ENCODE peak calls at places on chromosome 14, in five cellular contexts. A, D, U, N and B are unnamed samples.

GRCh38 chr14:76762617-76763361 is 1.5 kb downstream of the VASH1 start:
- DNase-seq in U (no peak), D (no peak), A (no peak), N (no peak), B (no peak)

GRCh38 chr14:70988452-70988851 is 81.2 kb downstream of the PCNX1 start:
- DNase-seq in A (no peak), D (no peak), U (no peak), N (no peak), B (no peak)

GRCh38 chr14:95163132-95163531 is 5.8 kb upstream of the DICER1 start:
- DNase-seq in A (no peak), D (no peak), U (no peak), N (no peak), B (no peak)

GRCh38 chr14:104781271-104782077 is 14.1 kb downstream of the AKT1 start:
- DNase-seq in D (no peak), N (no peak), U (no peak), A (no peak), B (no peak)

GRCh38 chr14:68548194-68549056 is 244.4 kb downstream of the ZFP36L1 start:
- DNase-seq in U (no peak), A (no peak), N (peak; percentile 96), D (peak; percentile 99), B (no peak)

GRCh38 chr14:92973265-92973797 is 50.4 kb downstream of the CHGA start:
- DNase-seq in D (peak; percentile 56), N (no peak), U (peak; percentile 83), A (peak; percentile 23), B (peak; percentile 39)

GRCh38 chr14:95424533-95424932 is 91.9 kb downstream of the SYNE3 start:
- DNase-seq in N (no peak), A (no peak), D (peak; percentile 89), U (no peak), B (no peak)

GRCh38 chr14:105128059-105128458 is 40.5 kb downstream of the JAG2 start:
- DNase-seq in U (no peak), A (no peak), N (no peak), D (no peak), B (no peak)

GRCh38 chr14:80426686-80427085 is 215.4 kb upstream of the DIO2 start:
- DNase-seq in N (no peak), A (no peak), U (no peak), D (peak; percentile 47), B (no peak)

GRCh38 chr14:65517635-65518542 is 105.4 kb downstream of the FUT8 start:
- DNase-seq in D (no peak), U (no peak), A (no peak), N (no peak), B (no peak)

GRCh38 chr14:99441157-99441870 is 39.3 kb downstream of the SETD3 start:
- DNase-seq in U (no peak), A (peak; percentile 18), N (no peak), D (no peak), B (no peak)

GRCh38 chr14:99437706-99438105 is 43.0 kb downstream of the SETD3 start:
- DNase-seq in D (no peak), A (no peak), N (no peak), U (no peak), B (no peak)

GRCh38 chr14:99441918-99442317 is 38.7 kb downstream of the SETD3 start:
- DNase-seq in D (no peak), A (no peak), N (no peak), U (no peak), B (no peak)

GRCh38 chr14:99436247-99437180 is 44.1 kb downstream of the SETD3 start:
- DNase-seq in U (no peak), A (no peak), D (no peak), N (no peak), B (no peak)

DNA sequence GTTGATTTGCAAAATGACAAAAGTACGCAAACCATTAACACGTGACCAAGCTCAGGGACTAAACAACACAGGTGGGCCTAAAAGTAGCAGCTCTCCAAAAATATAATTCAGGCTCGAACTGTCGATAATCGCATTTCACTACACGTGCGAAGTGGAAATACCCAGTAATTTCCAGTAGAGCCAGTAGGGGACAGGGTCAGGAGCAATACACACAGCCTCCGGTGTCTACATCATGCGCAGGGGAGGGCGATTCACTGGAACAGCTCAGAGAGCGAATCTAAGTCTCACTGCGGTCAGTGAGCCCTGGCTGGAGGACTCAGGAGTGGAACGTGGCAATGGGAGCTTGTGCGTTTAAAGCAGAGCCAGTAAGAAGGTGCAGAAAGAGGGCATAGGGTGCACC is 40.4 kb downstream of the SETD3 start:
- DNase-seq in U (no peak), D (no peak), N (no peak), A (no peak), B (no peak)
- TF ChIP-seq CTCF in U (no peak), D (no peak), N (no peak), A (no peak), B (peak; percentile 16)

GRCh38 chr14:75751291-75751690 is 90.2 kb downstream of the TTLL5 start:
- DNase-seq in D (no peak), U (no peak), A (no peak), N (no peak), B (no peak)
- H3K4me3 ChIP-seq in D (no peak overlapping the region), U (no peak overlapping the region), A (no peak overlapping the region), N (no peak overlapping the region), B (no peak overlapping the region)

DNA sequence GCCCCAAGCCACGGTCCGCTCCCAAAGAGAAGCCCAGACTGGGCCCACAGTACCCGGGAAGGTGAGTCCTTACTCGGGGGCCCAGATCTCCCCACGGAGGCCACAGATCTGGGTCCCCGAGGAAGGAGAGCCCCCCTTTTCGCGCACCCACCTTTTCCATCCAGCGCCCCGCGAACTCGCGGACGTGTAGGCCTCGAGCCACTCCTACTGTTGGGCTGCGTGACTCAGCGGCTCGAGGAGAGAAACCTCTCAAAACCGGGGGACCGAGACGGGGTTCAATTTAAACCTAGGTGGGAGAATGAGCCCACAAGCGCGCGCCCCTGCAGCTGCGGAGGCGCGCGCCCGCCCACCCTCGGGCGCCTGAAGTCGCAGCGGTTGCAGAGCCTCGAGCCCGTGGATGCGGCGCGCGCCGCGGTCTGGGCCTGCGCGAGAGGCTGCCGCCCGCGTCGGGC is 6.3 kb downstream of the SIX6 start:
- DNase-seq in A (no peak), U (no peak), D (no peak), N (no peak), B (no peak)
- TF ChIP-seq CTCF in A (no peak), U (no peak), D (no peak), N (no peak), B (no peak)

GRCh38 chr14:42269234-42269633 is 662.6 kb downstream of the LRFN5 start:
- DNase-seq in N (no peak), D (no peak), U (no peak), A (no peak), B (no peak)
- H3K4me3 ChIP-seq in N (no peak overlapping the region), D (no peak overlapping the region), U (no peak overlapping the region), A (no peak overlapping the region), B (no peak overlapping the region)

GRCh38 chr14:61898568-61898967 is 136.3 kb downstream of the SNAPC1 start:
- DNase-seq in A (no peak), D (no peak), N (no peak), U (no peak), B (no peak)

GRCh38 chr14:61891251-61891650 is 129.0 kb downstream of the SNAPC1 start:
- DNase-seq in D (peak; percentile 4), U (no peak), N (no peak), A (no peak), B (peak; percentile 6)

GRCh38 chr14:61891810-61892209 is 129.6 kb downstream of the SNAPC1 start:
- DNase-seq in U (no peak), D (no peak), A (no peak), N (no peak), B (no peak)

GRCh38 chr14:61893371-61893940 is 131.2 kb downstream of the SNAPC1 start:
- DNase-seq in N (no peak), A (no peak), U (no peak), D (no peak), B (no peak)

GRCh38 chr14:61894452-61895077 is 132.3 kb downstream of the SNAPC1 start:
- DNase-seq in A (peak; percentile 41), U (no peak), N (peak; percentile 16), D (peak; percentile 73), B (peak; percentile 12)
- TF ChIP-seq CTCF in A (peak; percentile 70), U (peak; percentile 37), N (peak; percentile 82), D (peak; percentile 79), B (peak; percentile 88)

GRCh38 chr14:50985124-50985815 is 41.0 kb upstream of the PYGL start:
- DNase-seq in D (peak; percentile 11), N (no peak), U (no peak), A (no peak), B (no peak)
- H3K4me3 ChIP-seq in D (no peak overlapping the region), N (no peak overlapping the region), U (no peak overlapping the region), A (no peak overlapping the region), B (no peak overlapping the region)

GRCh38 chr14:60272177-60272576 is 23.2 kb downstream of the PPM1A start:
- DNase-seq in D (no peak), N (no peak), A (no peak), U (no peak), B (no peak)

GRCh38 chr14:60265163-60265562 is 16.1 kb downstream of the PPM1A start:
- DNase-seq in N (no peak), U (no peak), D (no peak), A (no peak), B (no peak)

DNA sequence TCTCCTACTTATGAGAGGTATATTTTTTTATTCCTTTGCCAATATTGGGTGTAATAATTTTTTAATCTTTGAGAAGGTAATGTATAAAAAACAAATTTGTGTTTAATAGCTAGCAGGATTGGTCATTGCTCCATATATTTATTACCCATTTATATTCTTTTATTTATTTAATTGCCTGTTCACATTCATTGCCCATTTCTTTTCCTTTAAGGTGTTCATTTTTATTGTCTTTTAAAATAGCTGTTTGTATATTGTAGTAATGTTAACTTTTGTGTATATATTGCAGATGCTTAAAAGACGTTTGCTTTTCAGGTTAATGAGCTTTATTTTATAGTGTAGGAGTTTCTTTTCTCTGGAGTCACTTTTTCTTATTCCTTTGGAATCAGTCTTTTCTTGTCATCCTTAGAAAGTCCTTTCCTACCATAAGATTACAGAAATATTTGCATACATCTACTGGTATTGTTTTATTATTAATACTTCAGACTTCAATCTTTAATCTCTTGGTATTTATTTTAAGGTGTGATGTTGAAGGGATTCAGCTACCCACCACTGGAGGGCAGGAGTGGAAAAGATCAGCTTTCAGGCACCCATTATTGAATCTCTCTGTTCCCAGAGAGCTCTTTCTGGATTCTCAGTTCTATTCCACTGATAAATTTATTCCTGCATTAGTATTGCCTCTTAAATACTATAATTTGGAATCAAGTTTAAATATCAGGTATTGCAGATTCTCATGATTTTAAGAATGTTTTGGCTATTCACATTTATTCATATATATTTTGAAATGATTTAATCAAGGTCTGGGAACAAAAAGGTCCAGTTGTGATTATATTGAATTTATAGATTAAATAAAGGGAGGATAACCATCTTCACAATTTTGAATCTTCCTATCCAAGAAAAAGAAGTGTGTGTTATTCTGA is 17.3 kb downstream of the PPM1A start:
- DNase-seq in N (no peak), A (peak; percentile 27), D (peak; percentile 33), U (no peak), B (no peak)
- TF ChIP-seq CTCF in N (peak; percentile 36), A (peak; percentile 57), D (peak; percentile 58), U (peak; percentile 21), B (peak; percentile 76)

GRCh38 chr14:100077441-100077840 is 12.2 kb downstream of the EVL start:
- DNase-seq in N (no peak), U (no peak), A (no peak), D (no peak), B (no peak)

GRCh38 chr14:100078216-100078780 is 13.1 kb downstream of the EVL start:
- DNase-seq in U (no peak), A (no peak), N (no peak), D (no peak), B (no peak)

GRCh38 chr14:100074431-100075100 is 9.3 kb downstream of the EVL start:
- DNase-seq in N (no peak), U (no peak), A (no peak), D (no peak), B (no peak)

GRCh38 chr14:100076133-100076532 is 10.9 kb downstream of the EVL start:
- DNase-seq in N (no peak), A (peak; percentile 15), U (no peak), D (peak; percentile 14), B (no peak)

GRCh38 chr14:100076630-100077029 is 11.4 kb downstream of the EVL start:
- DNase-seq in D (peak; percentile 78), U (no peak), N (no peak), A (no peak), B (peak; percentile 27)
- H3K4me3 ChIP-seq in D (no peak overlapping the region), U (no peak overlapping the region), N (no peak overlapping the region), A (no peak overlapping the region), B (no peak overlapping the region)